ENCODE peak calls at places on chromosomes 3 and 15, in seven cellular contexts. X is AG04450, Y is Calu3, U is cardiac fibroblast, J is A549, A is adrenal gland, B is brain microvascular endothelial cell. I is an unnamed sample.

GRCh38 chr15:75809986-75810750 is 33.1 kb upstream of the UBE2Q2 start:
- DNase-seq in B (no peak), X (no peak), A (peak; percentile 18), U (peak; percentile 55), Y (peak; percentile 60), J (peak; percentile 55), I (no peak)

GRCh38 chr3:53845103-53845880 is 927 bp downstream of the CHDH start:
- DNase-seq in B (peak; percentile 5), X (no peak), Y (peak; percentile 67), A (peak; percentile 67), J (peak; percentile 62), U (peak; percentile 21), I (peak; percentile 5)

GRCh38 chr3:123685780-123686179 is 100.9 kb upstream of the HACD2 start:
- DNase-seq in A (no peak), B (no peak), X (no peak), U (no peak), J (no peak), Y (no peak), I (no peak)

GRCh38 chr3:29942297-29942696 is 661.4 kb downstream of the RBMS3 start:
- DNase-seq in X (no peak), Y (no peak), A (no peak), B (no peak), J (no peak), U (no peak), I (no peak)

GRCh38 chr3:117842086-117842485 is 1132.5 kb downstream of the TUSC7 start:
- DNase-seq in Y (no peak), X (no peak), B (no peak), A (no peak), J (no peak), U (no peak), I (no peak)

GRCh38 chr15:48084759-48085420 is 35.9 kb upstream of the SLC24A5 start:
- DNase-seq in U (peak; percentile 44), B (peak; percentile 65), Y (no peak), X (no peak), A (no peak), J (peak; percentile 11), I (no peak)

GRCh38 chr15:98547741-98548166 is 100.6 kb upstream of the IGF1R start:
- DNase-seq in X (no peak), B (peak; percentile 6), J (no peak), A (peak; percentile 14), Y (peak; percentile 5), U (no peak), I (no peak)

GRCh38 chr3:22236490-22237271 is 485.7 kb upstream of the ZNF385D start:
- DNase-seq in A (no peak), B (no peak), Y (no peak), U (peak; percentile 10), X (no peak), J (peak; percentile 4), I (no peak)

GRCh38 chr3:42023380-42023779 is 61.5 kb upstream of the ULK4 start:
- DNase-seq in Y (no peak), U (no peak), A (no peak), J (no peak), X (no peak), B (no peak), I (no peak)

GRCh38 chr3:184620101-184620798 is 58.7 kb downstream of the EPHB3 start:
- DNase-seq in B (peak; percentile 73), Y (no peak), U (peak; percentile 65), X (no peak), J (peak; percentile 5), A (no peak), I (no peak)

GRCh38 chr3:128076783-128077624 is 24.8 kb downstream of the SEC61A1 start:
- DNase-seq in U (no peak), X (no peak), J (no peak), Y (no peak), A (no peak), B (no peak), I (no peak)

GRCh38 chr3:178966299-178967183 is 105.1 kb downstream of the ZMAT3 start:
- DNase-seq in J (peak; percentile 16), X (no peak), U (peak; percentile 65), B (no peak), A (no peak), Y (no peak), I (peak; percentile 4)

GRCh38 chr3:146088840-146089239 is 72.1 kb downstream of the PLOD2 start:
- DNase-seq in J (no peak), A (no peak), X (no peak), U (no peak), Y (no peak), B (no peak), I (no peak)

GRCh38 chr15:39976291-39977274 is 42.7 kb downstream of the EIF2AK4 start:
- DNase-seq in A (peak; percentile 83), X (no peak), B (peak; percentile 12), U (peak; percentile 74), Y (peak; percentile 51), J (no peak), I (peak; percentile 23)
- TF ChIP-seq CTCF in A (peak; percentile 82), X (peak; percentile 57), B (peak; percentile 76), U (peak; percentile 50), Y (peak; percentile 38), J (no peak), I (peak; percentile 56)

GRCh38 chr15:41494922-41495735 is 1.5 kb downstream of the ITPKA start:
- DNase-seq in U (no peak), X (no peak), B (no peak), A (no peak), J (no peak), Y (peak; percentile 28), I (no peak)
- TF ChIP-seq CTCF in U (no peak), X (no peak), B (no peak), A (no peak), J (no peak), Y (no peak), I (no peak)

GRCh38 chr15:56886450-56886856 is 32.0 kb upstream of the TCF12 start:
- DNase-seq in U (no peak), A (no peak), X (no peak), J (no peak), Y (no peak), B (peak; percentile 2), I (no peak)

GRCh38 chr15:56887782-56888127 is 30.7 kb upstream of the TCF12 start:
- DNase-seq in J (no peak), B (no peak), A (no peak), X (no peak), Y (no peak), U (no peak), I (no peak)

GRCh38 chr15:56890038-56890437 is 28.4 kb upstream of the TCF12 start:
- DNase-seq in A (no peak), J (no peak), X (no peak), B (no peak), Y (no peak), U (no peak), I (no peak)

GRCh38 chr15:56883088-56883487 is 35.4 kb upstream of the TCF12 start:
- DNase-seq in X (no peak), U (no peak), A (no peak), J (no peak), B (no peak), Y (no peak), I (no peak)

GRCh38 chr15:56886878-56887781 is 31.3 kb upstream of the TCF12 start:
- DNase-seq in B (peak; percentile 88), A (peak; percentile 96), U (peak; percentile 96), J (peak; percentile 98), X (peak; percentile 89), Y (peak; percentile 97), I (peak; percentile 95)
- TF ChIP-seq CTCF in B (peak; percentile 23), A (peak; percentile 20), U (no peak), J (peak; percentile 34), X (peak; percentile 18), Y (no peak), I (peak; percentile 16)

DNA sequence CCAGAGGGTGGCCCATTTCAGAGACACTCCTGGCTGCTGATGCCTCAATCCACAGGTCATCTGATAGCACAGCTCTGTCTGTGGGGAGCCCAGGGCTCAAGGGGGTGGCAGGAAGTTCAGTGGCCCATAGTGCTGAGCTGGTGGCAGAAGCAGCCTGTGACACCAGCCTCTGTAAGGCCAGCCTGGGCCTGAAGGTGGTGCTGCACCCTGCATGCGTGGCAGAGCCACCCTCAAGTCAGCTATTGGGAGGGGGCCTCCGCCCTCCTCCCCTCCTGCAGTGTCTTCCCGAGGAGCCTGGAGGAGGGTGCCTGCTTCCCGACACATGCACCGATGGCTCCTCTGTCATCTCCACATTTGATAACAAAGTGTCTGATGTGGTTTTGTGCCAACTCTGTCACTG is 3.0 kb downstream of the PLA1A start:
- DNase-seq in U (no peak), X (no peak), B (no peak), J (peak; percentile 12), A (peak; percentile 66), Y (no peak), I (no peak)
- TF ChIP-seq CTCF in U (peak; percentile 34), X (peak; percentile 19), B (peak; percentile 60), J (no peak), A (peak; percentile 63), Y (no peak), I (peak; percentile 34)

GRCh38 chr15:63029701-63030100 is 12.8 kb upstream of the TPM1 start:
- DNase-seq in B (no peak), X (no peak), A (no peak), J (no peak), Y (no peak), U (no peak), I (no peak)
- TF ChIP-seq CTCF in B (no peak), X (no peak), A (no peak), J (no peak), Y (no peak), U (no peak), I (no peak)

DNA sequence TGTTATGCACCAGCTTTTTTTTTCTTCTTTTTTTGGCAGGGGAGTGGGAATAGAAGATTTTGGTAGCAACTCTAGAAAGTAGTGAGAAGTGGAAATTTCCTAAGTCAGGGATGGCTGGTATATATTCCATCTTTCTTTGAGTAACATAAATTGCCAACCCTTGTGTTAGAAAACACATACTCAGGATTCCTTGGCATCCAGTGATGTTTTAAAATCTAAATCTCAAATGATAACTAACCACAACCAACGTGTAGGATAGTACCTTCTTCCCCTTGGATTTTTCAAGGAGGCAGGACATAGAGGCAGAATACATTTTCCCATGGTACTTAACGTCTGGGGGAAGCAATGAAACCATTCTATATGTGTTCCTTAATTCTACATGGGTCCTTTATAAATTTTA is 93.4 kb downstream of the WDR76 start:
- DNase-seq in U (no peak), X (no peak), B (no peak), J (no peak), A (no peak), Y (no peak), I (no peak)
- TF ChIP-seq CTCF in U (no peak), X (no peak), B (no peak), J (no peak), A (no peak), Y (no peak), I (no peak)

DNA sequence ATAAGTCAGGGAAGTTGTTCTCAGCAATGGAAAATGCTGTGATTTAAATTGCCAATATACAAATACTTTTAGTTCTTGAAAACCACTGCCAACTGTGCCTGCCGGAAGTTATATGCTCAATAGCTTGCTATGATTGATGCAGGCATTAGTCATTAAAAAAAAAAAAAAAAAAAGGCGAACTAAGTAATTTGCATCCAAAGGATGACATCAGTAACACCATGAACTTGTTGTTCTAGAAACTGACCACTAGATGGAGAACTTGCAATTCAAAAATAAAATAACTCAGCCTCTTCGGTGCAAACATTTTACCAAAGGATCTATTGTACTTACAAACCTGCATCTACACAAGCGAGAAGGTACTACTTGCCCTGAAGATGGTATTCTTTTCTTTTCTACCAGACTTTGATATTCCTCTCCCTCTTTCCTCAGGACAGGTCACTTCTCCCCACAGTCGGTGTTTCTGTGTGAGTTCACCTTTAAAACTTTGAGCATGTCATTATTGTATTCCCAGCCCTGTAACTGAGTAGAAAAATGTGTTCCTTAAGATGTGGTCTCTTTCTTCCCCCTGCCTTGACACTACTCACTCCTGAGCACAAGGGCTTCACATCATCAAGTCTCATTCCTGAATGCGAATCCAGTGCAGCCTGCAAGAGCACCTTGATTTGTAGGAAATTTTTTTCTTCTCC is 115.0 kb upstream of the VEPH1 start:
- DNase-seq in Y (peak; percentile 29), J (peak; percentile 56), B (peak; percentile 37), U (peak; percentile 82), X (peak; percentile 18), A (peak; percentile 10), I (peak; percentile 43)
- TF ChIP-seq CTCF in Y (peak; percentile 80), J (peak; percentile 86), B (peak; percentile 35), U (peak; percentile 53), X (peak; percentile 68), A (peak; percentile 78), I (peak; percentile 49)